ENCODE peak calls at places on chromosomes 6 and 20, in seven cellular contexts. One of them, this sample, is unnamed.

GRCh38 chr6:53960311-53960710 is 150.9 kb upstream of the MLIP start:
- DNase-seq in NCI-H345: no peak
- DNase-seq in kidney epithelial cell: no peak
- DNase-seq in H54: no peak
- DNase-seq in stimulated activated CD4-positive, alpha-beta T cell treated with anti-CD3 and anti-CD28 coated beads, Interleukin-15, amount 100 ng/mL, for 1 hour: no peak
- DNase-seq in T-cell: no peak
- DNase-seq in LHCN-M2: peak; percentile 66
- DNase-seq in this sample: no peak

GRCh38 chr6:160122744-160123143 is 1.1 kb downstream of the SLC22A1 start:
- DNase-seq in NCI-H345: no peak
- DNase-seq in kidney epithelial cell: no peak
- DNase-seq in H54: no peak
- DNase-seq in stimulated activated CD4-positive, alpha-beta T cell treated with anti-CD3 and anti-CD28 coated beads, Interleukin-15, amount 100 ng/mL, for 1 hour: no peak
- DNase-seq in T-cell: no peak
- DNase-seq in LHCN-M2: no peak
- DNase-seq in this sample: peak; percentile 10

GRCh38 chr20:17873410-17874270 is 95.0 kb downstream of the SNX5 start:
- DNase-seq in NCI-H345: peak; percentile 79
- DNase-seq in kidney epithelial cell: no peak
- DNase-seq in H54: peak; percentile 83
- DNase-seq in stimulated activated CD4-positive, alpha-beta T cell treated with anti-CD3 and anti-CD28 coated beads, Interleukin-15, amount 100 ng/mL, for 1 hour: no peak
- DNase-seq in T-cell: no peak
- DNase-seq in LHCN-M2: peak; percentile 62
- DNase-seq in this sample: peak; percentile 81

GRCh38 chr20:8787090-8787489 is 281.8 kb upstream of the PLCB4 start:
- DNase-seq in NCI-H345: no peak
- DNase-seq in kidney epithelial cell: no peak
- DNase-seq in H54: no peak
- DNase-seq in stimulated activated CD4-positive, alpha-beta T cell treated with anti-CD3 and anti-CD28 coated beads, Interleukin-15, amount 100 ng/mL, for 1 hour: no peak
- DNase-seq in T-cell: no peak
- DNase-seq in LHCN-M2: no peak
- DNase-seq in this sample: no peak

GRCh38 chr20:16575390-16576140 is 2.3 kb upstream of the KIF16B start:
- DNase-seq in NCI-H345: no peak
- DNase-seq in kidney epithelial cell: no peak
- DNase-seq in H54: no peak
- DNase-seq in stimulated activated CD4-positive, alpha-beta T cell treated with anti-CD3 and anti-CD28 coated beads, Interleukin-15, amount 100 ng/mL, for 1 hour: no peak
- DNase-seq in T-cell: no peak
- DNase-seq in LHCN-M2: no peak
- DNase-seq in this sample: peak; percentile 65

GRCh38 chr6:24009319-24009718 is 116.7 kb upstream of the NRSN1 start:
- DNase-seq in NCI-H345: peak; percentile 63
- DNase-seq in kidney epithelial cell: no peak
- DNase-seq in H54: no peak
- DNase-seq in stimulated activated CD4-positive, alpha-beta T cell treated with anti-CD3 and anti-CD28 coated beads, Interleukin-15, amount 100 ng/mL, for 1 hour: no peak
- DNase-seq in T-cell: no peak
- DNase-seq in LHCN-M2: no peak
- DNase-seq in this sample: no peak

GRCh38 chr20:43379239-43379917 is 78.3 kb upstream of the SRSF6 start:
- DNase-seq in NCI-H345: no peak
- DNase-seq in kidney epithelial cell: peak; percentile 26
- DNase-seq in H54: peak; percentile 40
- DNase-seq in stimulated activated CD4-positive, alpha-beta T cell treated with anti-CD3 and anti-CD28 coated beads, Interleukin-15, amount 100 ng/mL, for 1 hour: no peak
- DNase-seq in T-cell: no peak
- DNase-seq in LHCN-M2: peak; percentile 13
- DNase-seq in this sample: no peak

GRCh38 chr6:31762878-31763616 is 591 bp downstream of the SAPCD1 start:
- DNase-seq in NCI-H345: no peak
- DNase-seq in kidney epithelial cell: no peak
- DNase-seq in H54: no peak
- DNase-seq in stimulated activated CD4-positive, alpha-beta T cell treated with anti-CD3 and anti-CD28 coated beads, Interleukin-15, amount 100 ng/mL, for 1 hour: no peak
- DNase-seq in T-cell: no peak
- DNase-seq in LHCN-M2: no peak
- DNase-seq in this sample: no peak

GRCh38 chr20:41329435-41330342 is 10.9 kb upstream of the LPIN3 start:
- DNase-seq in NCI-H345: no peak
- DNase-seq in kidney epithelial cell: peak; percentile 99
- DNase-seq in H54: peak; percentile 89
- DNase-seq in stimulated activated CD4-positive, alpha-beta T cell treated with anti-CD3 and anti-CD28 coated beads, Interleukin-15, amount 100 ng/mL, for 1 hour: peak; percentile 42
- DNase-seq in T-cell: peak; percentile 31
- DNase-seq in LHCN-M2: peak; percentile 99
- DNase-seq in this sample: no peak

GRCh38 chr20:40241944-40242343 is 447.1 kb downstream of the MAFB start:
- DNase-seq in NCI-H345: no peak
- DNase-seq in kidney epithelial cell: no peak
- DNase-seq in H54: no peak
- DNase-seq in stimulated activated CD4-positive, alpha-beta T cell treated with anti-CD3 and anti-CD28 coated beads, Interleukin-15, amount 100 ng/mL, for 1 hour: no peak
- DNase-seq in T-cell: no peak
- DNase-seq in LHCN-M2: no peak
- DNase-seq in this sample: no peak

GRCh38 chr20:43983359-43983758 is 68.7 kb downstream of the TOX2 start:
- DNase-seq in NCI-H345: peak; percentile 29
- DNase-seq in kidney epithelial cell: no peak
- DNase-seq in H54: no peak
- DNase-seq in stimulated activated CD4-positive, alpha-beta T cell treated with anti-CD3 and anti-CD28 coated beads, Interleukin-15, amount 100 ng/mL, for 1 hour: peak; percentile 16
- DNase-seq in T-cell: peak; percentile 30
- DNase-seq in LHCN-M2: no peak
- DNase-seq in this sample: peak; percentile 77

GRCh38 chr20:64188071-64188470 is 23.8 kb downstream of the MYT1 start:
- DNase-seq in NCI-H345: no peak
- DNase-seq in kidney epithelial cell: no peak
- DNase-seq in H54: no peak
- DNase-seq in stimulated activated CD4-positive, alpha-beta T cell treated with anti-CD3 and anti-CD28 coated beads, Interleukin-15, amount 100 ng/mL, for 1 hour: no peak
- DNase-seq in T-cell: no peak
- DNase-seq in LHCN-M2: no peak
- DNase-seq in this sample: no peak

GRCh38 chr20:61810066-61810708 is 255.5 kb downstream of the TAF4 start:
- DNase-seq in NCI-H345: no peak
- DNase-seq in kidney epithelial cell: no peak
- DNase-seq in H54: no peak
- DNase-seq in stimulated activated CD4-positive, alpha-beta T cell treated with anti-CD3 and anti-CD28 coated beads, Interleukin-15, amount 100 ng/mL, for 1 hour: no peak
- DNase-seq in T-cell: no peak
- DNase-seq in LHCN-M2: no peak
- DNase-seq in this sample: no peak

GRCh38 chr6:31727034-31727716 is 1.9 kb downstream of the DDAH2 start:
- DNase-seq in NCI-H345: no peak
- DNase-seq in kidney epithelial cell: no peak
- DNase-seq in H54: no peak
- DNase-seq in stimulated activated CD4-positive, alpha-beta T cell treated with anti-CD3 and anti-CD28 coated beads, Interleukin-15, amount 100 ng/mL, for 1 hour: no peak
- DNase-seq in T-cell: no peak
- DNase-seq in LHCN-M2: no peak
- DNase-seq in this sample: no peak

GRCh38 chr6:115753446-115753845 is 307.2 kb downstream of the FRK start:
- DNase-seq in NCI-H345: no peak
- DNase-seq in kidney epithelial cell: peak; percentile 29
- DNase-seq in H54: no peak
- DNase-seq in stimulated activated CD4-positive, alpha-beta T cell treated with anti-CD3 and anti-CD28 coated beads, Interleukin-15, amount 100 ng/mL, for 1 hour: no peak
- DNase-seq in T-cell: no peak
- DNase-seq in LHCN-M2: peak; percentile 74
- DNase-seq in this sample: no peak

GRCh38 chr6:121858310-121858709 is 422.9 kb downstream of the GJA1 start:
- DNase-seq in NCI-H345: no peak
- DNase-seq in kidney epithelial cell: no peak
- DNase-seq in H54: no peak
- DNase-seq in stimulated activated CD4-positive, alpha-beta T cell treated with anti-CD3 and anti-CD28 coated beads, Interleukin-15, amount 100 ng/mL, for 1 hour: no peak
- DNase-seq in T-cell: no peak
- DNase-seq in LHCN-M2: no peak
- DNase-seq in this sample: no peak

GRCh38 chr6:150881911-150882481 is 16.5 kb downstream of the MTHFD1L start:
- DNase-seq in NCI-H345: peak; percentile 37
- DNase-seq in kidney epithelial cell: peak; percentile 82
- DNase-seq in H54: no peak
- DNase-seq in stimulated activated CD4-positive, alpha-beta T cell treated with anti-CD3 and anti-CD28 coated beads, Interleukin-15, amount 100 ng/mL, for 1 hour: no peak
- DNase-seq in T-cell: no peak
- DNase-seq in LHCN-M2: peak; percentile 79
- DNase-seq in this sample: peak; percentile 31

GRCh38 chr6:27553123-27553904 is 80.4 kb upstream of the ZNF184 start:
- DNase-seq in NCI-H345: no peak
- DNase-seq in kidney epithelial cell: no peak
- DNase-seq in H54: no peak
- DNase-seq in stimulated activated CD4-positive, alpha-beta T cell treated with anti-CD3 and anti-CD28 coated beads, Interleukin-15, amount 100 ng/mL, for 1 hour: no peak
- DNase-seq in T-cell: no peak
- DNase-seq in LHCN-M2: peak; percentile 72
- DNase-seq in this sample: peak; percentile 93

GRCh38 chr6:11230158-11231107 is 2.0 kb downstream of the NEDD9 start:
- DNase-seq in NCI-H345: no peak
- DNase-seq in kidney epithelial cell: no peak
- DNase-seq in H54: no peak
- DNase-seq in stimulated activated CD4-positive, alpha-beta T cell treated with anti-CD3 and anti-CD28 coated beads, Interleukin-15, amount 100 ng/mL, for 1 hour: no peak
- DNase-seq in T-cell: no peak
- DNase-seq in LHCN-M2: peak; percentile 20
- DNase-seq in this sample: no peak